ENCODE peak calls at places on chromosomes 16 and 17, in four cellular contexts. S, F, I and W are unnamed samples.

GRCh38 chr17:48871551-48872351 is 20.8 kb upstream of the ATP5MC1 start:
- DNase-seq in S (no peak), F (no peak), I (no peak), W (no peak)

GRCh38 chr16:48210747-48211146 is 33.4 kb upstream of the LONP2 start:
- DNase-seq in S (no peak), F (no peak), I (no peak), W (no peak)

GRCh38 chr17:249236-249993 is 68.0 kb upstream of the DOC2B start:
- DNase-seq in S (no peak), F (no peak), I (peak; percentile 30), W (no peak)

GRCh38 chr16:77297996-77298637 is 98.9 kb downstream of the SYCE1L start:
- DNase-seq in S (no peak), F (peak; percentile 75), I (no peak), W (no peak)

GRCh38 chr17:67211742-67212141 is 33.3 kb downstream of the HELZ start:
- DNase-seq in S (no peak), F (peak; percentile 46), I (no peak), W (peak; percentile 28)

GRCh38 chr17:82503094-82503727 is 16.3 kb upstream of the FOXK2 start:
- DNase-seq in S (no peak), F (no peak), I (no peak), W (no peak)

GRCh38 chr17:73706428-73706827 is 62.2 kb upstream of the SDK2 start:
- DNase-seq in S (no peak), F (no peak), I (peak; percentile 20), W (no peak)

GRCh38 chr16:64892843-64893242 is 229.0 kb downstream of the CDH11 start:
- DNase-seq in S (no peak), F (peak; percentile 93), I (no peak), W (peak; percentile 89)

GRCh38 chr17:43691317-43691693 is 29.6 kb upstream of the MEOX1 start:
- DNase-seq in S (no peak), F (no peak), I (no peak), W (no peak)

GRCh38 chr16:55671206-55671973 is 15.6 kb downstream of the SLC6A2 start:
- DNase-seq in S (no peak), F (no peak), I (no peak), W (no peak)

GRCh38 chr17:78624461-78625216 is 47.4 kb upstream of the DNAH17 start:
- DNase-seq in S (no peak), F (no peak), I (no peak), W (no peak)

GRCh38 chr16:49398761-49399160 is 25.2 kb downstream of the C16orf78 start:
- DNase-seq in S (no peak), F (no peak), I (no peak), W (no peak)

GRCh38 chr16:54353097-54353496 is 66.5 kb upstream of the IRX3 start:
- DNase-seq in S (no peak), F (no peak), I (no peak), W (no peak)

GRCh38 chr16:88634141-88634993 is 4.0 kb upstream of the IL17C start:
- DNase-seq in S (peak; percentile 46), F (peak; percentile 60), I (no peak), W (no peak)

GRCh38 chr17:77875051-77875780 is 83.3 kb upstream of the TNRC6C start:
- DNase-seq in S (no peak), F (no peak), I (no peak), W (no peak)

GRCh38 chr17:1995321-1996242 is 29.6 kb downstream of the RTN4RL1 start:
- DNase-seq in S (no peak), F (no peak), I (no peak), W (no peak)

DNA sequence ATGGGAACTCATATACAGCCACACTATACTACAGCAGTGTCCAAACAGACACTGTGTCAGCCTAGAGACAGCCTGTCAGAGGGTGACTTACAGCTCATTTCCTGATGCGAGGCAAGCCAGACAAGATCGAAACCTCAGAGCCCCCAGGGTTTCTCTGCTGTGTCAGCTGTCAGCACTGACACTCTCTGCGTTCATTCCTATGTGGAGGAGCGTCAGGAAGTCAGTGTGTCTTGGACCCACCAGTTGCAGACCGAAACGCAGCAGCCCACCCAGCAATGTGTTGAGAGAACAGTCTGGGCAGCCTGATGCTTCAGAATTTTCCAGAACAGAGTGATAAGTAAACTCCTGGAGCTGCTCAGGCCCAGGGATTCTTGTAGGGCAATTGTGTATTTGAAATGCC is 20.6 kb upstream of the MAPT start:
- DNase-seq in S (no peak), F (no peak), I (no peak), W (no peak)
- H3K4me3 ChIP-seq in S (no peak overlapping the region), F (no peak overlapping the region), I (no peak overlapping the region), W (no peak overlapping the region)

GRCh38 chr17:10033982-10034381 is 128.9 kb upstream of the RCVRN start:
- DNase-seq in S (no peak), F (no peak), I (no peak), W (no peak)
- H3K4me3 ChIP-seq in S (no peak overlapping the region), F (no peak overlapping the region), I (peak overlapping the region; percentile 39), W (no peak overlapping the region)

DNA sequence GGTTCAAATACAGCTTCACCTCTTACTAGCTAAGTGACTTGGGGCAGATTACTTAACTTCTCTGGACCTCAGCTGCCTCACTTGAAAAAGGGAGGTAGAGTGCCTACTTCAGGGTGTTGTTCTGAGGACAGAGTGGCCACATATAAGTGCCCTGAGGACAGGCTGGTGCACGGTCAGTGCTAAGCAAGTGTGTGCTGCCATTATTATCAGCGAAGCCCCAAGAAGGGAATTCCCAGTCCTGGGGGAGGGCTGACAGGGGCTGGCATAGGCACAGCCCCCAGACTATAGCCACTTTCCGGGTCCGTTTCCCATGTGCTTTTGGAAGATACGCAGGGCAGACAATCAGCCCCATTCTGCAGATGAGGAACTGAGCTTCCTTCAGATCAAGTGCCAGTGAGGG is 2.5 kb downstream of the ZBTB4 start:
- DNase-seq in S (no peak), F (no peak), I (no peak), W (no peak)
- H3K4me3 ChIP-seq in S (no peak overlapping the region), F (no peak overlapping the region), I (peak overlapping the region; percentile 95), W (no peak overlapping the region)

GRCh38 chr16:17776465-17776864 is 305.7 kb upstream of the XYLT1 start:
- DNase-seq in S (no peak), F (no peak), I (no peak), W (no peak)

GRCh38 chr16:17777461-17777863 is 306.7 kb upstream of the XYLT1 start:
- DNase-seq in S (no peak), F (peak; percentile 44), I (no peak), W (peak; percentile 71)

GRCh38 chr16:17784073-17784472 is 313.3 kb upstream of the XYLT1 start:
- DNase-seq in S (no peak), F (peak; percentile 49), I (no peak), W (no peak)

GRCh38 chr16:17776888-17777287 is 306.1 kb upstream of the XYLT1 start:
- DNase-seq in S (no peak), F (no peak), I (no peak), W (no peak)

GRCh38 chr16:17780181-17780580 is 309.4 kb upstream of the XYLT1 start:
- DNase-seq in S (no peak), F (peak; percentile 53), I (no peak), W (peak; percentile 77)
- H3K4me3 ChIP-seq in S (no peak overlapping the region), F (no peak overlapping the region), I (no peak overlapping the region), W (no peak overlapping the region)

GRCh38 chr16:74951676-74952075 is 33.2 kb downstream of the WDR59 start:
- DNase-seq in S (no peak), F (no peak), I (no peak), W (no peak)

GRCh38 chr16:74951206-74951605 is 33.7 kb downstream of the WDR59 start:
- DNase-seq in S (no peak), F (no peak), I (no peak), W (no peak)

GRCh38 chr16:74949309-74949708 is 35.6 kb downstream of the WDR59 start:
- DNase-seq in S (no peak), F (no peak), I (no peak), W (no peak)

GRCh38 chr16:74954763-74955162 is 30.2 kb downstream of the WDR59 start:
- DNase-seq in S (no peak), F (no peak), I (no peak), W (no peak)

GRCh38 chr16:74950511-74950910 is 34.4 kb downstream of the WDR59 start:
- DNase-seq in S (no peak), F (no peak), I (no peak), W (no peak)
- H3K4me3 ChIP-seq in S (no peak overlapping the region), F (no peak overlapping the region), I (no peak overlapping the region), W (no peak overlapping the region)

DNA sequence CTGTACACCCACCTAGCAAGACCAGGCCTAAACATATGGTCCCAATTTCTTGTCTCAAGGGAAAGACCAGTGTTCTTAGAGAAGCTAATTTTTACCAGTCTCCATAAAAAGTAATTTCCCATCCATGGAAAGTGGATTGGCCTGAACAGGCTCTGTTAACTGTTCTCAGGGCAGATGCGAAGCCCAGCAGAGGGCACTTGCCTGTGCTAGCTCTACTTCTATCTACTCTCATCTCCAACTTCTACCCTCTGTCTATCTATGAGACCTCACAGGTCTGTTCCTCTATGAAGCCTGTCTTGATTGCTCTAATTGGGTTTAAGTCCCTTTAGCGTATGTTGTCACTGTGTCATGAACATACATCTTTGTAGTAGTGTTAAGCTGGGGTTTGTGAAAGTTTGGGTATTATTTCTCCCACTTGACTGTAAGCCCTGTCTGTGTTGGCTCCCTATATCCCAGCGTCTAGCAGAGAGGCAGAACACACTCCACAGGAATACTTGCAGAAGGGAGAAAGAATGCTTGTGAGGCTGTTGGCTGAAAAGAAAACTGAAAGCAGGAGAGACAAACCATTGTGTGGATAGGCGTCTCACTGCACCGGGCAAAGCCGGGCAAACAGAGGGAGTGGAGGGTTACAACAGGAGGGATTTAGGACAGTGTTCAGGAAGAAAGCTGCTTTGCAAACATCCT is 167.2 kb upstream of the MAF start:
- DNase-seq in S (no peak), F (peak; percentile 27), I (no peak), W (no peak)
- H3K4me3 ChIP-seq in S (no peak overlapping the region), F (peak overlapping the region; percentile 16), I (peak overlapping the region; percentile 33), W (peak overlapping the region; percentile 7)

GRCh38 chr17:4536742-4537411 is 18.3 kb downstream of the MYBBP1A start:
- DNase-seq in S (no peak), F (peak; percentile 75), I (no peak), W (no peak)
- H3K4me3 ChIP-seq in S (no peak overlapping the region), F (no peak overlapping the region), I (no peak overlapping the region), W (no peak overlapping the region)

DNA sequence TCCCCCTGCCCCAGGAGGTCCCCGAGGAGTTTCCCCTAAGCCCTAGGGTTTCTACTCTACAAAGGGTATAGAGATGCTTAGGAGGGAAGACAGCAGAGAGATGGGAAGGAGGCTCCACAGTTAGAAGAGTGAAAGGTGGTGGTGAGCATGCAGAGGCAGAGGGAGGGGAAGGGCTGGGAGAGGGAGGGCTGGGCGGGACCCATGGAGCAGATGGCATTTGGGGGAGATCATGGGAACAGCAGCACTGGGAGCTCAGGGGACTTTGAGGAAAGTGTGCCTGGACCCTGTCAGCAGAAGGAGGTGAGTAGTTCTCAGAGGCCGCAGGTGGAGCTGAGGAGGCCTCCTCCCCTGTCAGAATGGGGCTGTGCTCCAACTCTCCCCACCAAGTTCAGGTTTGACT is 650 bp upstream of the OTOP3 start:
- DNase-seq in S (no peak), F (no peak), I (no peak), W (no peak)
- H3K4me3 ChIP-seq in S (no peak overlapping the region), F (no peak overlapping the region), I (no peak overlapping the region), W (no peak overlapping the region)